ENCODE peak calls at places on chromosomes 5 and 9, in nine cellular contexts. X is aorta; Y is astrocyte of the spinal cord; J is naive thymus-derived CD4-positive, alpha-beta T cell; C is Karpas-422; Z is CD8-positive, alpha-beta memory T cell; W is psoas muscle; F is A549; I is fibroblast of lung. M is an unnamed sample.

GRCh38 chr9:111959468-111959941 is 62.9 kb downstream of the UGCG start:
- DNase-seq in W (peak; percentile 67), X (peak; percentile 59), Y (peak; percentile 69), J (no peak), C (no peak), I (peak; percentile 82), F (peak; percentile 73), Z (no peak), M (no peak)

GRCh38 chr5:28473531-28474107 is 1435.2 kb upstream of the CDH9 start:
- DNase-seq in C (peak; percentile 70), X (no peak), F (peak; percentile 34), Z (no peak), W (no peak), Y (peak; percentile 35), J (no peak), I (peak; percentile 1), M (peak; percentile 1)

GRCh38 chr5:24163091-24163490 is 481.7 kb downstream of the CDH10 start:
- DNase-seq in X (no peak), I (no peak), F (peak; percentile 23), J (no peak), C (no peak), Y (no peak), W (no peak), Z (no peak), M (no peak)

GRCh38 chr5:157323107-157323706 is 57.3 kb downstream of the CYFIP2 start:
- DNase-seq in J (no peak), Y (no peak), F (no peak), W (no peak), C (no peak), I (no peak), Z (no peak), X (no peak), M (no peak)

GRCh38 chr5:164119806-164120440 is 614.5 kb downstream of the MAT2B start:
- DNase-seq in X (no peak), F (peak; percentile 50), J (no peak), C (no peak), Y (peak; percentile 36), I (peak; percentile 54), Z (no peak), W (no peak), M (no peak)

GRCh38 chr5:80761176-80761575 is 106.4 kb upstream of the DHFR start:
- DNase-seq in Z (no peak), Y (no peak), J (no peak), X (no peak), F (peak; percentile 3), C (no peak), W (no peak), I (no peak), M (no peak)

GRCh38 chr5:96781734-96782064 is 26.0 kb downstream of the ERAP1 start:
- DNase-seq in I (no peak), W (no peak), Z (no peak), J (no peak), Y (no peak), C (no peak), X (no peak), F (no peak), M (no peak)

GRCh38 chr9:764105-764524 is 77.4 kb upstream of the DMRT1 start:
- DNase-seq in F (peak; percentile 95), J (no peak), I (peak; percentile 68), C (peak; percentile 88), W (peak; percentile 77), Z (no peak), Y (peak; percentile 48), X (peak; percentile 77), M (peak; percentile 93)

GRCh38 chr9:129933709-129934586 is 98.7 kb downstream of the USP20 start:
- DNase-seq in Z (no peak), J (no peak), Y (peak; percentile 5), C (no peak), W (no peak), X (no peak), F (no peak), I (no peak), M (no peak)

GRCh38 chr5:116575635-116576042 is 1.0 kb upstream of the SEMA6A start:
- DNase-seq in Z (no peak), J (no peak), W (no peak), X (no peak), I (no peak), F (no peak), Y (no peak), C (peak; percentile 43), M (no peak)

GRCh38 chr5:176533894-176534611 is 3.1 kb downstream of the RNF44 start:
- DNase-seq in W (peak; percentile 64), C (peak; percentile 50), F (peak; percentile 57), Z (no peak), Y (no peak), J (no peak), I (no peak), X (peak; percentile 60), M (peak; percentile 77)

GRCh38 chr9:86940774-86941173 is 6.5 kb downstream of the GAS1 start:
- DNase-seq in I (no peak), F (no peak), W (no peak), X (no peak), C (no peak), Z (no peak), J (no peak), Y (no peak), M (no peak)
- H3K4me3 ChIP-seq in I (no peak overlapping the region), F (no peak overlapping the region), W (no peak overlapping the region), X (no peak overlapping the region), C (no peak overlapping the region), Z (no peak overlapping the region), J (no peak overlapping the region), Y (no peak overlapping the region), M (no peak overlapping the region)

DNA sequence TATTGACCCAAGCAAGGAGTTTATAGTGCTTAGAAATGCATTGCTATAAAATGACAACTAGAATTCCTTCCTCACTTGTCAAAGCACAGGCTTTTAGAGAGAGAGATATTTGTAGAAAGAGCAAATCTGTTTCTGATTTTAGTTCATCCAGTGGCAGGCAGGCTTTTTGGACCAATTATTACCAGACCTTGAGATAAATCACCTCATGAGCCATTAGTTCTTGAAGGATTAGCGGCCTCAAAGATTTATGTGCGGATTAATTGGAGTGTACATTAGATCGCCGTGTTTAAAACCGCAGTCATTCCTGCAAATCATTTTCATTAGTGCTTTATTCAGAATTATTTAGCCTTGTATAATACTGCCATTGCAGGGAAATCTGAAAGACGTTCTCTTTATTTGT is 28.9 kb upstream of the TJP2 start:
- DNase-seq in Z (no peak), X (no peak), W (no peak), C (no peak), J (no peak), Y (no peak), I (no peak), F (no peak), M (no peak)
- H3K4me3 ChIP-seq in Z (no peak overlapping the region), X (no peak overlapping the region), W (no peak overlapping the region), C (no peak overlapping the region), J (no peak overlapping the region), Y (no peak overlapping the region), I (no peak overlapping the region), F (no peak overlapping the region), M (no peak overlapping the region)

DNA sequence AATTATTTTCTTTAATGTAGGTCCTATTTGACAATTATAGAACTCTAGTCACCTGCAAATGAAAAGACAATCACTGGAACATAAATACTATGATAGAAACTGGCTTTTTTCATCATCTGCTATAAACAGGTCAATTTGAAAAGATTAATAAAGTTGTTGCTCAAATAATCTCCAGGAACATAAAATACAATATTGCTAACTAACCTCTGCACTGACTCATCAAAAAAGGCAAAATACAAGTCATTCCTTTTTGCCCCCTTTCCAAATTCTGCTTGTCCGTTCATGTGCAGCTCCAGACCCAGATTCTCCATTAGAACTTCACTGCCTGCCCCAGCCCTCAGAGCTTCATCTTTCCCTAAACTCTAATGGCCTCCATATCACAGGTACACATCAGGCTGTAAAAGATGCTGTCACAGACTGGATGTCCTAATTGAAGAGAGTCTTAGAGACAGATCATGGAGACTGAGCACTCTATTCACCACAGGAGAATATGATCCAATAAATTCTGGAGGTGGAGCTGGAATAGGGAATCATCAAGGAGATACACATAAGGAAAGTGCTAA is 1.6 kb downstream of the DCTN4 start:
- DNase-seq in I (no peak), X (no peak), C (no peak), F (no peak), J (no peak), Y (no peak), W (no peak), Z (no peak), M (no peak)
- H3K4me3 ChIP-seq in I (peak overlapping the region; percentile 96), X (no peak overlapping the region), C (peak overlapping the region; percentile 93), F (peak overlapping the region; percentile 58), J (no peak overlapping the region), Y (peak overlapping the region; percentile 92), W (peak overlapping the region; percentile 77), Z (no peak overlapping the region), M (peak overlapping the region; percentile 73)

GRCh38 chr9:19162026-19162366 is 34.7 kb upstream of the PLIN2 start:
- DNase-seq in F (no peak), Z (no peak), W (no peak), J (no peak), Y (no peak), I (no peak), X (no peak), C (no peak), M (no peak)
- H3K4me3 ChIP-seq in F (no peak overlapping the region), Z (peak overlapping the region; percentile 2), W (peak overlapping the region; percentile 34), J (no peak overlapping the region), Y (no peak overlapping the region), I (no peak overlapping the region), X (no peak overlapping the region), C (no peak overlapping the region), M (no peak overlapping the region)

GRCh38 chr5:54870251-54870650 is 115.1 kb downstream of the ESM1 start:
- DNase-seq in Y (no peak), J (no peak), I (no peak), W (no peak), C (no peak), F (no peak), X (no peak), Z (no peak), M (no peak)
- H3K4me3 ChIP-seq in Y (no peak overlapping the region), J (no peak overlapping the region), I (no peak overlapping the region), W (no peak overlapping the region), C (no peak overlapping the region), F (no peak overlapping the region), X (no peak overlapping the region), Z (no peak overlapping the region), M (no peak overlapping the region)

GRCh38 chr5:135468086-135468485 is 15.9 kb upstream of the TIFAB start:
- DNase-seq in W (no peak), I (no peak), F (no peak), Y (no peak), C (no peak), J (no peak), X (peak; percentile 32), Z (no peak), M (no peak)

GRCh38 chr5:135467051-135467625 is 15.0 kb upstream of the TIFAB start:
- DNase-seq in Y (no peak), C (no peak), J (no peak), F (no peak), W (no peak), I (no peak), Z (no peak), X (peak; percentile 26), M (no peak)

GRCh38 chr5:135465391-135466122 is 13.4 kb upstream of the TIFAB start:
- DNase-seq in F (no peak), Y (no peak), I (no peak), X (peak; percentile 9), J (no peak), Z (no peak), C (no peak), W (no peak), M (no peak)

GRCh38 chr5:135468541-135468940 is 16.4 kb upstream of the TIFAB start:
- DNase-seq in X (no peak), Z (no peak), F (no peak), Y (no peak), J (no peak), W (no peak), C (no peak), I (no peak), M (no peak)

GRCh38 chr5:135466178-135467050 is 14.3 kb upstream of the TIFAB start:
- DNase-seq in J (peak; percentile 53), Y (peak; percentile 66), I (peak; percentile 64), W (peak; percentile 87), F (peak; percentile 61), Z (peak; percentile 36), X (peak; percentile 85), C (peak; percentile 56), M (no peak)
- H3K4me3 ChIP-seq in J (peak overlapping the region; percentile 39), Y (no peak overlapping the region), I (peak overlapping the region; percentile 2), W (peak overlapping the region; percentile 49), F (no peak overlapping the region), Z (peak overlapping the region; percentile 49), X (no peak overlapping the region), C (no peak overlapping the region), M (no peak overlapping the region)